ENCODE peak calls at places on chromosomes 11 and 22, in seven cellular contexts. One of them, this sample, is unnamed.

GRCh38 chr22:37501610-37502341 is 15.6 kb upstream of the MFNG start:
- DNase-seq in transverse colon: peak; percentile 92
- DNase-seq in prostate gland: peak; percentile 82
- DNase-seq in endothelial cell of umbilical vein: peak; percentile 92
- DNase-seq in HCT116: no peak
- DNase-seq in suprapubic skin: no peak
- DNase-seq in esophagus muscularis mucosa: no peak
- DNase-seq in this sample: no peak

GRCh38 chr22:47587861-47588582 is 825.6 kb downstream of the TBC1D22A start:
- DNase-seq in transverse colon: no peak
- DNase-seq in prostate gland: no peak
- DNase-seq in endothelial cell of umbilical vein: no peak
- DNase-seq in HCT116: no peak
- DNase-seq in suprapubic skin: peak; percentile 70
- DNase-seq in esophagus muscularis mucosa: no peak
- DNase-seq in this sample: no peak

GRCh38 chr11:105109855-105110750 is 29.5 kb downstream of the CARD18 start:
- DNase-seq in transverse colon: peak; percentile 12
- DNase-seq in prostate gland: no peak
- DNase-seq in endothelial cell of umbilical vein: peak; percentile 72
- DNase-seq in HCT116: no peak
- DNase-seq in suprapubic skin: no peak
- DNase-seq in esophagus muscularis mucosa: no peak
- DNase-seq in this sample: no peak

GRCh38 chr11:92790376-92790775 is 179.1 kb upstream of the MTNR1B start:
- DNase-seq in transverse colon: no peak
- DNase-seq in prostate gland: no peak
- DNase-seq in endothelial cell of umbilical vein: no peak
- DNase-seq in HCT116: no peak
- DNase-seq in suprapubic skin: no peak
- DNase-seq in esophagus muscularis mucosa: no peak
- DNase-seq in this sample: no peak

GRCh38 chr11:118263694-118264567 is at the start of gene MPZL2:
- DNase-seq in transverse colon: peak; percentile 86
- DNase-seq in prostate gland: peak; percentile 90
- DNase-seq in endothelial cell of umbilical vein: peak; percentile 57
- DNase-seq in HCT116: peak; percentile 65
- DNase-seq in suprapubic skin: no peak
- DNase-seq in esophagus muscularis mucosa: no peak
- DNase-seq in this sample: peak; percentile 77

GRCh38 chr11:1500466-1501420 is 14.2 kb upstream of the MOB2 start:
- DNase-seq in transverse colon: no peak
- DNase-seq in prostate gland: no peak
- DNase-seq in endothelial cell of umbilical vein: no peak
- DNase-seq in HCT116: no peak
- DNase-seq in suprapubic skin: no peak
- DNase-seq in esophagus muscularis mucosa: no peak
- DNase-seq in this sample: peak; percentile 51

GRCh38 chr22:24992946-24993345 is 40.4 kb downstream of the KIAA1671 start:
- DNase-seq in transverse colon: no peak
- DNase-seq in prostate gland: no peak
- DNase-seq in endothelial cell of umbilical vein: no peak
- DNase-seq in HCT116: no peak
- DNase-seq in suprapubic skin: no peak
- DNase-seq in esophagus muscularis mucosa: no peak
- DNase-seq in this sample: no peak

GRCh38 chr22:40637181-40638150 is 947 bp upstream of the MRTFA start:
- DNase-seq in transverse colon: peak; percentile 70
- DNase-seq in prostate gland: no peak
- DNase-seq in endothelial cell of umbilical vein: no peak
- DNase-seq in HCT116: no peak
- DNase-seq in suprapubic skin: peak; percentile 84
- DNase-seq in esophagus muscularis mucosa: no peak
- DNase-seq in this sample: peak; percentile 89

GRCh38 chr11:94120946-94121345 is 7.7 kb upstream of the PANX1 start:
- DNase-seq in transverse colon: no peak
- DNase-seq in prostate gland: no peak
- DNase-seq in endothelial cell of umbilical vein: no peak
- DNase-seq in HCT116: no peak
- DNase-seq in suprapubic skin: no peak
- DNase-seq in esophagus muscularis mucosa: no peak
- DNase-seq in this sample: no peak

GRCh38 chr11:70413151-70413550 is 14.8 kb downstream of the CTTN start:
- DNase-seq in transverse colon: no peak
- DNase-seq in prostate gland: no peak
- DNase-seq in endothelial cell of umbilical vein: no peak
- DNase-seq in HCT116: no peak
- DNase-seq in suprapubic skin: no peak
- DNase-seq in esophagus muscularis mucosa: no peak
- DNase-seq in this sample: no peak

GRCh38 chr11:74388678-74389327 is 9.4 kb downstream of the PGM2L1 start:
- DNase-seq in transverse colon: peak; percentile 58
- DNase-seq in prostate gland: peak; percentile 83
- DNase-seq in endothelial cell of umbilical vein: peak; percentile 70
- DNase-seq in HCT116: no peak
- DNase-seq in suprapubic skin: no peak
- DNase-seq in esophagus muscularis mucosa: no peak
- DNase-seq in this sample: no peak

GRCh38 chr11:9693801-9694553 is 30.1 kb downstream of the SWAP70 start:
- DNase-seq in transverse colon: no peak
- DNase-seq in prostate gland: no peak
- DNase-seq in endothelial cell of umbilical vein: no peak
- DNase-seq in HCT116: no peak
- DNase-seq in suprapubic skin: no peak
- DNase-seq in esophagus muscularis mucosa: no peak
- DNase-seq in this sample: no peak
- H3K4me3 ChIP-seq in transverse colon: no peak overlapping the region
- H3K4me3 ChIP-seq in prostate gland: no peak overlapping the region
- H3K4me3 ChIP-seq in endothelial cell of umbilical vein: no peak overlapping the region
- H3K4me3 ChIP-seq in HCT116: no peak overlapping the region
- H3K4me3 ChIP-seq in suprapubic skin: no peak overlapping the region
- H3K4me3 ChIP-seq in esophagus muscularis mucosa: no peak overlapping the region
- H3K4me3 ChIP-seq in this sample: no peak overlapping the region

GRCh38 chr11:66728760-66729385 is at the start of gene SPTBN2:
- DNase-seq in transverse colon: peak; percentile 16
- DNase-seq in prostate gland: no peak
- DNase-seq in endothelial cell of umbilical vein: no peak
- DNase-seq in HCT116: no peak
- DNase-seq in suprapubic skin: no peak
- DNase-seq in esophagus muscularis mucosa: no peak
- DNase-seq in this sample: no peak
- TF ChIP-seq POLR2AphosphoS5 in transverse colon: no peak
- TF ChIP-seq POLR2AphosphoS5 in prostate gland: no peak
- TF ChIP-seq POLR2AphosphoS5 in endothelial cell of umbilical vein: no peak
- TF ChIP-seq POLR2AphosphoS5 in HCT116: no peak
- TF ChIP-seq POLR2AphosphoS5 in suprapubic skin: no peak
- TF ChIP-seq POLR2AphosphoS5 in esophagus muscularis mucosa: no peak
- TF ChIP-seq POLR2AphosphoS5 in this sample: no peak

GRCh38 chr22:26464312-26464711 is 19.3 kb downstream of the HPS4 start:
- DNase-seq in transverse colon: no peak
- DNase-seq in prostate gland: no peak
- DNase-seq in endothelial cell of umbilical vein: peak; percentile 50
- DNase-seq in HCT116: no peak
- DNase-seq in suprapubic skin: no peak
- DNase-seq in esophagus muscularis mucosa: no peak
- DNase-seq in this sample: no peak

GRCh38 chr22:26462971-26463661 is 20.5 kb downstream of the HPS4 start:
- DNase-seq in transverse colon: no peak
- DNase-seq in prostate gland: no peak
- DNase-seq in endothelial cell of umbilical vein: no peak
- DNase-seq in HCT116: no peak
- DNase-seq in suprapubic skin: no peak
- DNase-seq in esophagus muscularis mucosa: no peak
- DNase-seq in this sample: no peak

GRCh38 chr22:26463688-26464087 is 19.9 kb downstream of the HPS4 start:
- DNase-seq in transverse colon: no peak
- DNase-seq in prostate gland: no peak
- DNase-seq in endothelial cell of umbilical vein: no peak
- DNase-seq in HCT116: no peak
- DNase-seq in suprapubic skin: no peak
- DNase-seq in esophagus muscularis mucosa: no peak
- DNase-seq in this sample: no peak

GRCh38 chr22:26462051-26462450 is 21.5 kb downstream of the HPS4 start:
- DNase-seq in transverse colon: no peak
- DNase-seq in prostate gland: no peak
- DNase-seq in endothelial cell of umbilical vein: no peak
- DNase-seq in HCT116: no peak
- DNase-seq in suprapubic skin: no peak
- DNase-seq in esophagus muscularis mucosa: no peak
- DNase-seq in this sample: no peak

GRCh38 chr22:26466196-26466595 is 17.4 kb downstream of the HPS4 start:
- DNase-seq in transverse colon: no peak
- DNase-seq in prostate gland: no peak
- DNase-seq in endothelial cell of umbilical vein: no peak
- DNase-seq in HCT116: no peak
- DNase-seq in suprapubic skin: no peak
- DNase-seq in esophagus muscularis mucosa: no peak
- DNase-seq in this sample: no peak
- TF ChIP-seq CTCF in transverse colon: no peak
- TF ChIP-seq CTCF in prostate gland: no peak
- TF ChIP-seq CTCF in endothelial cell of umbilical vein: no peak
- TF ChIP-seq CTCF in HCT116: no peak
- TF ChIP-seq CTCF in suprapubic skin: no peak
- TF ChIP-seq CTCF in esophagus muscularis mucosa: no peak
- TF ChIP-seq CTCF in this sample: no peak

DNA sequence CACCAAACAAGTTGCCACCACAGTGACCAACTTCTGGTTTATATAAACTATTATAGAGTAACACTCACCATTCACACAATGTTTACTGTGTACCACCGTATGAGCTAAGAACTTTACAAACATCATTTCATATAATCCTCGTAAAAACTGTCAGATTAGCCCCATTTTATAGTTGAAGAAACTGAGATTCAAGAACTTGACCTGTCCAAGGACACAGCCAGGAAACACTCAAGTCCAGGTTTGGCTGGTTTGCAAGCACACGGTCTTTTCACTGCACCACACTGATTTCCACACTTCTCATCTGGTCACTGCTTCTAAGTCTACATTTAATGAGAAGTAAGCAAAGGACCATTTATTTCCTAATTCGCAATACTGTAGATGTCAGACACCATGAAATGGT is 3.7 kb downstream of the MORC2 start:
- DNase-seq in transverse colon: no peak
- DNase-seq in prostate gland: no peak
- DNase-seq in endothelial cell of umbilical vein: no peak
- DNase-seq in HCT116: no peak
- DNase-seq in suprapubic skin: no peak
- DNase-seq in esophagus muscularis mucosa: no peak
- DNase-seq in this sample: no peak
- H3K4me3 ChIP-seq in transverse colon: no peak overlapping the region
- H3K4me3 ChIP-seq in prostate gland: no peak overlapping the region
- H3K4me3 ChIP-seq in endothelial cell of umbilical vein: no peak overlapping the region
- H3K4me3 ChIP-seq in HCT116: no peak overlapping the region
- H3K4me3 ChIP-seq in suprapubic skin: no peak overlapping the region
- H3K4me3 ChIP-seq in esophagus muscularis mucosa: no peak overlapping the region
- H3K4me3 ChIP-seq in this sample: no peak overlapping the region

GRCh38 chr11:61629082-61629481 is 48.2 kb upstream of the SYT7 start:
- DNase-seq in transverse colon: no peak
- DNase-seq in prostate gland: no peak
- DNase-seq in endothelial cell of umbilical vein: no peak
- DNase-seq in HCT116: no peak
- DNase-seq in suprapubic skin: no peak
- DNase-seq in esophagus muscularis mucosa: no peak
- DNase-seq in this sample: no peak

GRCh38 chr11:61630104-61630503 is 49.2 kb upstream of the SYT7 start:
- DNase-seq in transverse colon: no peak
- DNase-seq in prostate gland: no peak
- DNase-seq in endothelial cell of umbilical vein: no peak
- DNase-seq in HCT116: no peak
- DNase-seq in suprapubic skin: no peak
- DNase-seq in esophagus muscularis mucosa: no peak
- DNase-seq in this sample: no peak

GRCh38 chr11:61625525-61625924 is 44.6 kb upstream of the SYT7 start:
- DNase-seq in transverse colon: no peak
- DNase-seq in prostate gland: no peak
- DNase-seq in endothelial cell of umbilical vein: no peak
- DNase-seq in HCT116: no peak
- DNase-seq in suprapubic skin: no peak
- DNase-seq in esophagus muscularis mucosa: no peak
- DNase-seq in this sample: no peak

GRCh38 chr11:61627831-61628753 is 47.2 kb upstream of the SYT7 start:
- DNase-seq in transverse colon: peak; percentile 72
- DNase-seq in prostate gland: peak; percentile 71
- DNase-seq in endothelial cell of umbilical vein: peak; percentile 55
- DNase-seq in HCT116: peak; percentile 45
- DNase-seq in suprapubic skin: no peak
- DNase-seq in esophagus muscularis mucosa: no peak
- DNase-seq in this sample: no peak

DNA sequence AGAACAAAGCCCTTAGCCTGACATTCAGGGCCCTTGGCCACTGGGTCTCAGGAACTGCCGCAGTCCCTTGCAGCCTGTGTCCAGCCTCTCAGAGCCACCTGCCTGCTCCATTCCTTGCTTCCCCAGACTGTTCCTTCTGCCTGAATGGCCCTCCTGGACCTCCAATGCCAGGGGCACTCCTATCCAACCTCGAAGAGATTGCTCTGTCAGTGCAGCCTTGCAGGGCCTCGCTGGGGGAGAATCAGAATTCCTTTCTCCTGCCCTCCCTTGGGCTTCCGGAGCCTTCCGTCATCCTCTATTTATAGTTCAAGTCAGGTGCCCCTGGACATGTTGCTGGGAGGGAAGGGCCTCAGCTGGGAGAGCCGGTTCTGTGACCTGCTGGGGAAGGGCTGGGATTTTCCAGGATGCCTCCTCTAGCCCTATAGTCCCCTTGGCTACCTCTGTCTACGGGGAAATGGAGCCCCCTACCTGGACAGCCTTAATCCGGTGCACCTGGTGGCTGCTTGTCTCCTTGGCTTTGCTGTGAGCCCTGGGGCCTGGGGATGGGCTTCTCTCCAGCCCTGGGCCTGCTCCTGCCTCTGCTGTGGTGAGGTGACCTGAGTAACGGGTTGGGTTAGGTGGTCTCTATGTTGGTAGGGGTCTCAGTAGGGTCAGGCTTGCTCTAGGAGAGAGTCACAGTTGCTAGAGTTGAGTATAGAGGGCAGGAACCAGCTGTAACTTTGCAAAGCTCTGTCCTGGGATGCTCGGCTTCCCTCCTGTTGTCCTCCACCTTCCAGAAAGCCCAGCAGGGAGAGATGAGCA is 45.9 kb upstream of the SYT7 start:
- DNase-seq in transverse colon: peak; percentile 84
- DNase-seq in prostate gland: peak; percentile 91
- DNase-seq in endothelial cell of umbilical vein: no peak
- DNase-seq in HCT116: no peak
- DNase-seq in suprapubic skin: no peak
- DNase-seq in esophagus muscularis mucosa: no peak
- DNase-seq in this sample: no peak
- TF ChIP-seq POLR2AphosphoS5 in transverse colon: no peak
- TF ChIP-seq POLR2AphosphoS5 in prostate gland: peak; percentile 96
- TF ChIP-seq POLR2AphosphoS5 in endothelial cell of umbilical vein: no peak
- TF ChIP-seq POLR2AphosphoS5 in HCT116: peak; percentile 57
- TF ChIP-seq POLR2AphosphoS5 in suprapubic skin: no peak
- TF ChIP-seq POLR2AphosphoS5 in esophagus muscularis mucosa: no peak
- TF ChIP-seq POLR2AphosphoS5 in this sample: no peak

This sample was measured in spleen.